ENCODE peak calls at places on chromosomes 7 and 10, in seven cellular contexts. One of them, this sample, is unnamed.

GRCh38 chr10:3774814-3775670 is 10.0 kb downstream of the KLF6 start:
- DNase-seq in psoas muscle: peak
- DNase-seq in left ventricle myocardium superior: no peak
- DNase-seq in T-cell: no peak
- DNase-seq in stimulated activated CD4-positive, alpha-beta T cell treated with anti-CD3 and anti-CD28 coated beads, Interleukin-2, amount 100 ng/mL, for 24 hours: peak
- DNase-seq in hypothalamus: no peak
- DNase-seq in left cardiac atrium: peak
- DNase-seq in this sample: no peak

GRCh38 chr7:105766421-105767191 is 109.8 kb downstream of the ATXN7L1 start:
- DNase-seq in stimulated activated CD4-positive, alpha-beta T cell treated with anti-CD3 and anti-CD28 coated beads, Interleukin-2, amount 100 ng/mL, for 24 hours: peak
- DNase-seq in hypothalamus: no peak
- DNase-seq in psoas muscle: no peak
- DNase-seq in left ventricle myocardium superior: no peak
- DNase-seq in T-cell: no peak
- DNase-seq in left cardiac atrium: no peak
- DNase-seq in this sample: no peak

GRCh38 chr7:41886906-41887311 is 184.0 kb upstream of the INHBA start:
- DNase-seq in psoas muscle: peak
- DNase-seq in left ventricle myocardium superior: peak
- DNase-seq in stimulated activated CD4-positive, alpha-beta T cell treated with anti-CD3 and anti-CD28 coated beads, Interleukin-2, amount 100 ng/mL, for 24 hours: no peak
- DNase-seq in T-cell: no peak
- DNase-seq in hypothalamus: no peak
- DNase-seq in left cardiac atrium: peak
- DNase-seq in this sample: no peak

GRCh38 chr7:73650524-73650923 is 17.1 kb upstream of the VPS37D start:
- DNase-seq in T-cell: no peak
- DNase-seq in left ventricle myocardium superior: no peak
- DNase-seq in hypothalamus: no peak
- DNase-seq in psoas muscle: no peak
- DNase-seq in left cardiac atrium: no peak
- DNase-seq in stimulated activated CD4-positive, alpha-beta T cell treated with anti-CD3 and anti-CD28 coated beads, Interleukin-2, amount 100 ng/mL, for 24 hours: no peak
- DNase-seq in this sample: no peak

GRCh38 chr7:151178236-151178635 is 8.8 kb downstream of the ASB10 start:
- DNase-seq in stimulated activated CD4-positive, alpha-beta T cell treated with anti-CD3 and anti-CD28 coated beads, Interleukin-2, amount 100 ng/mL, for 24 hours: no peak
- DNase-seq in psoas muscle: no peak
- DNase-seq in left cardiac atrium: no peak
- DNase-seq in hypothalamus: no peak
- DNase-seq in left ventricle myocardium superior: no peak
- DNase-seq in T-cell: no peak
- DNase-seq in this sample: no peak

GRCh38 chr7:55177068-55177530 is 158.3 kb downstream of the EGFR start:
- DNase-seq in left ventricle myocardium superior: no peak
- DNase-seq in T-cell: no peak
- DNase-seq in left cardiac atrium: no peak
- DNase-seq in stimulated activated CD4-positive, alpha-beta T cell treated with anti-CD3 and anti-CD28 coated beads, Interleukin-2, amount 100 ng/mL, for 24 hours: no peak
- DNase-seq in psoas muscle: no peak
- DNase-seq in hypothalamus: no peak
- DNase-seq in this sample: no peak

GRCh38 chr10:122164028-122164601 is 107.0 kb upstream of the BTBD16 start:
- DNase-seq in T-cell: no peak
- DNase-seq in hypothalamus: peak
- DNase-seq in left ventricle myocardium superior: no peak
- DNase-seq in left cardiac atrium: no peak
- DNase-seq in psoas muscle: no peak
- DNase-seq in stimulated activated CD4-positive, alpha-beta T cell treated with anti-CD3 and anti-CD28 coated beads, Interleukin-2, amount 100 ng/mL, for 24 hours: no peak
- DNase-seq in this sample: no peak

GRCh38 chr10:116599991-116600390 is 9.2 kb downstream of the PNLIPRP1 start:
- DNase-seq in left cardiac atrium: no peak
- DNase-seq in T-cell: no peak
- DNase-seq in stimulated activated CD4-positive, alpha-beta T cell treated with anti-CD3 and anti-CD28 coated beads, Interleukin-2, amount 100 ng/mL, for 24 hours: no peak
- DNase-seq in psoas muscle: no peak
- DNase-seq in left ventricle myocardium superior: no peak
- DNase-seq in hypothalamus: no peak
- DNase-seq in this sample: no peak

GRCh38 chr7:7688310-7688709 is 30.1 kb downstream of the RPA3 start:
- DNase-seq in left cardiac atrium: no peak
- DNase-seq in psoas muscle: no peak
- DNase-seq in left ventricle myocardium superior: no peak
- DNase-seq in hypothalamus: no peak
- DNase-seq in T-cell: no peak
- DNase-seq in stimulated activated CD4-positive, alpha-beta T cell treated with anti-CD3 and anti-CD28 coated beads, Interleukin-2, amount 100 ng/mL, for 24 hours: no peak
- DNase-seq in this sample: no peak

GRCh38 chr10:124689911-124690498 is 54.2 kb downstream of the FAM53B start:
- DNase-seq in left ventricle myocardium superior: peak
- DNase-seq in T-cell: no peak
- DNase-seq in left cardiac atrium: no peak
- DNase-seq in psoas muscle: no peak
- DNase-seq in stimulated activated CD4-positive, alpha-beta T cell treated with anti-CD3 and anti-CD28 coated beads, Interleukin-2, amount 100 ng/mL, for 24 hours: no peak
- DNase-seq in hypothalamus: no peak
- DNase-seq in this sample: peak

GRCh38 chr10:72692057-72692891 is at the start of gene MCU:
- DNase-seq in psoas muscle: peak
- DNase-seq in stimulated activated CD4-positive, alpha-beta T cell treated with anti-CD3 and anti-CD28 coated beads, Interleukin-2, amount 100 ng/mL, for 24 hours: peak
- DNase-seq in hypothalamus: peak
- DNase-seq in T-cell: peak
- DNase-seq in left ventricle myocardium superior: peak
- DNase-seq in left cardiac atrium: peak
- DNase-seq in this sample: peak

GRCh38 chr10:33534455-33534854 is 200.0 kb upstream of the NRP1 start:
- DNase-seq in stimulated activated CD4-positive, alpha-beta T cell treated with anti-CD3 and anti-CD28 coated beads, Interleukin-2, amount 100 ng/mL, for 24 hours: no peak
- DNase-seq in psoas muscle: no peak
- DNase-seq in T-cell: no peak
- DNase-seq in left cardiac atrium: no peak
- DNase-seq in left ventricle myocardium superior: no peak
- DNase-seq in hypothalamus: no peak
- DNase-seq in this sample: no peak

GRCh38 chr7:49346200-49346899 is 422.0 kb downstream of the CDC14C start:
- DNase-seq in T-cell: no peak
- DNase-seq in psoas muscle: peak
- DNase-seq in left cardiac atrium: no peak
- DNase-seq in left ventricle myocardium superior: no peak
- DNase-seq in hypothalamus: no peak
- DNase-seq in stimulated activated CD4-positive, alpha-beta T cell treated with anti-CD3 and anti-CD28 coated beads, Interleukin-2, amount 100 ng/mL, for 24 hours: no peak
- DNase-seq in this sample: no peak